ENCODE peak calls at places on chromosomes 16 and 17, in eight cellular contexts. One of them, this sample, is unnamed.

GRCh38 chr17:63974594-63975192 is 2.0 kb upstream of the SCN4A start:
- DNase-seq in activated naive CD8-positive, alpha-beta T cell treated with anti-CD3 and anti-CD28 coated beads, Interleukin-2, amount 50 U/mL, for 24 hours: no peak
- DNase-seq in HTR-8/SVneo: peak
- DNase-seq in fibroblast of lung: no peak
- DNase-seq in B cell: no peak
- DNase-seq in AG08395: peak
- DNase-seq in cortex of kidney: no peak
- DNase-seq in A549: peak
- DNase-seq in this sample: peak

GRCh38 chr17:73820686-73821448 is 176.6 kb upstream of the SDK2 start:
- DNase-seq in activated naive CD8-positive, alpha-beta T cell treated with anti-CD3 and anti-CD28 coated beads, Interleukin-2, amount 50 U/mL, for 24 hours: no peak
- DNase-seq in HTR-8/SVneo: no peak
- DNase-seq in fibroblast of lung: no peak
- DNase-seq in B cell: no peak
- DNase-seq in AG08395: peak
- DNase-seq in cortex of kidney: no peak
- DNase-seq in A549: no peak
- DNase-seq in this sample: no peak

GRCh38 chr16:59210955-59211541 is 476.9 kb upstream of the GOT2 start:
- DNase-seq in activated naive CD8-positive, alpha-beta T cell treated with anti-CD3 and anti-CD28 coated beads, Interleukin-2, amount 50 U/mL, for 24 hours: no peak
- DNase-seq in HTR-8/SVneo: peak
- DNase-seq in fibroblast of lung: peak
- DNase-seq in B cell: no peak
- DNase-seq in AG08395: peak
- DNase-seq in cortex of kidney: no peak
- DNase-seq in A549: peak
- DNase-seq in this sample: no peak

GRCh38 chr17:37393352-37393751 is 13.3 kb downstream of the ACACA start:
- DNase-seq in activated naive CD8-positive, alpha-beta T cell treated with anti-CD3 and anti-CD28 coated beads, Interleukin-2, amount 50 U/mL, for 24 hours: no peak
- DNase-seq in HTR-8/SVneo: no peak
- DNase-seq in fibroblast of lung: no peak
- DNase-seq in B cell: no peak
- DNase-seq in AG08395: no peak
- DNase-seq in cortex of kidney: no peak
- DNase-seq in A549: no peak
- DNase-seq in this sample: no peak

GRCh38 chr16:28097500-28097899 is 34.0 kb upstream of the GSG1L start:
- DNase-seq in activated naive CD8-positive, alpha-beta T cell treated with anti-CD3 and anti-CD28 coated beads, Interleukin-2, amount 50 U/mL, for 24 hours: no peak
- DNase-seq in HTR-8/SVneo: no peak
- DNase-seq in fibroblast of lung: no peak
- DNase-seq in B cell: no peak
- DNase-seq in AG08395: no peak
- DNase-seq in cortex of kidney: no peak
- DNase-seq in A549: no peak
- DNase-seq in this sample: no peak

GRCh38 chr17:83159204-83160049 is 80.0 kb downstream of the METRNL start:
- DNase-seq in activated naive CD8-positive, alpha-beta T cell treated with anti-CD3 and anti-CD28 coated beads, Interleukin-2, amount 50 U/mL, for 24 hours: no peak
- DNase-seq in HTR-8/SVneo: no peak
- DNase-seq in fibroblast of lung: no peak
- DNase-seq in B cell: no peak
- DNase-seq in AG08395: no peak
- DNase-seq in cortex of kidney: no peak
- DNase-seq in A549: no peak
- DNase-seq in this sample: no peak

GRCh38 chr17:40687106-40687505 is 16.4 kb downstream of the KRT24 start:
- DNase-seq in activated naive CD8-positive, alpha-beta T cell treated with anti-CD3 and anti-CD28 coated beads, Interleukin-2, amount 50 U/mL, for 24 hours: no peak
- DNase-seq in HTR-8/SVneo: no peak
- DNase-seq in fibroblast of lung: no peak
- DNase-seq in B cell: no peak
- DNase-seq in AG08395: no peak
- DNase-seq in cortex of kidney: no peak
- DNase-seq in A549: no peak
- DNase-seq in this sample: no peak

GRCh38 chr16:85459529-85460251 is 153.4 kb upstream of the GSE1 start:
- DNase-seq in activated naive CD8-positive, alpha-beta T cell treated with anti-CD3 and anti-CD28 coated beads, Interleukin-2, amount 50 U/mL, for 24 hours: no peak
- DNase-seq in HTR-8/SVneo: no peak
- DNase-seq in fibroblast of lung: peak
- DNase-seq in B cell: no peak
- DNase-seq in AG08395: no peak
- DNase-seq in cortex of kidney: no peak
- DNase-seq in A549: no peak
- DNase-seq in this sample: no peak

GRCh38 chr16:51851111-51851510 is 695.8 kb downstream of the TOX3 start:
- DNase-seq in activated naive CD8-positive, alpha-beta T cell treated with anti-CD3 and anti-CD28 coated beads, Interleukin-2, amount 50 U/mL, for 24 hours: no peak
- DNase-seq in HTR-8/SVneo: no peak
- DNase-seq in fibroblast of lung: no peak
- DNase-seq in B cell: no peak
- DNase-seq in AG08395: no peak
- DNase-seq in cortex of kidney: no peak
- DNase-seq in A549: no peak
- DNase-seq in this sample: no peak

GRCh38 chr17:17555151-17555550 is 36.4 kb downstream of the PEMT start:
- DNase-seq in activated naive CD8-positive, alpha-beta T cell treated with anti-CD3 and anti-CD28 coated beads, Interleukin-2, amount 50 U/mL, for 24 hours: no peak
- DNase-seq in HTR-8/SVneo: no peak
- DNase-seq in fibroblast of lung: no peak
- DNase-seq in B cell: no peak
- DNase-seq in AG08395: no peak
- DNase-seq in cortex of kidney: no peak
- DNase-seq in A549: no peak
- DNase-seq in this sample: no peak

GRCh38 chr17:28334176-28334575 is 1.1 kb downstream of the IFT20 start:
- DNase-seq in activated naive CD8-positive, alpha-beta T cell treated with anti-CD3 and anti-CD28 coated beads, Interleukin-2, amount 50 U/mL, for 24 hours: no peak
- DNase-seq in HTR-8/SVneo: no peak
- DNase-seq in fibroblast of lung: no peak
- DNase-seq in B cell: no peak
- DNase-seq in AG08395: no peak
- DNase-seq in cortex of kidney: no peak
- DNase-seq in A549: no peak
- DNase-seq in this sample: no peak

GRCh38 chr16:2473999-2474876 is 689 bp upstream of the TBC1D24 start:
- DNase-seq in activated naive CD8-positive, alpha-beta T cell treated with anti-CD3 and anti-CD28 coated beads, Interleukin-2, amount 50 U/mL, for 24 hours: peak
- DNase-seq in HTR-8/SVneo: no peak
- DNase-seq in fibroblast of lung: no peak
- DNase-seq in B cell: peak
- DNase-seq in AG08395: no peak
- DNase-seq in cortex of kidney: no peak
- DNase-seq in A549: peak
- DNase-seq in this sample: peak

GRCh38 chr17:9218068-9218635 is 196.8 kb downstream of the NTN1 start:
- DNase-seq in activated naive CD8-positive, alpha-beta T cell treated with anti-CD3 and anti-CD28 coated beads, Interleukin-2, amount 50 U/mL, for 24 hours: no peak
- DNase-seq in HTR-8/SVneo: no peak
- DNase-seq in fibroblast of lung: no peak
- DNase-seq in B cell: no peak
- DNase-seq in AG08395: no peak
- DNase-seq in cortex of kidney: no peak
- DNase-seq in A549: no peak
- DNase-seq in this sample: no peak

GRCh38 chr17:48051706-48052486 is 3.7 kb downstream of the NFE2L1 start:
- DNase-seq in activated naive CD8-positive, alpha-beta T cell treated with anti-CD3 and anti-CD28 coated beads, Interleukin-2, amount 50 U/mL, for 24 hours: no peak
- DNase-seq in HTR-8/SVneo: no peak
- DNase-seq in fibroblast of lung: peak
- DNase-seq in B cell: no peak
- DNase-seq in AG08395: peak
- DNase-seq in cortex of kidney: no peak
- DNase-seq in A549: no peak
- DNase-seq in this sample: no peak

GRCh38 chr16:89312194-89312593 is 94.7 kb downstream of the ZNF778 start:
- DNase-seq in activated naive CD8-positive, alpha-beta T cell treated with anti-CD3 and anti-CD28 coated beads, Interleukin-2, amount 50 U/mL, for 24 hours: no peak
- DNase-seq in HTR-8/SVneo: no peak
- DNase-seq in fibroblast of lung: no peak
- DNase-seq in B cell: no peak
- DNase-seq in AG08395: no peak
- DNase-seq in cortex of kidney: no peak
- DNase-seq in A549: no peak
- DNase-seq in this sample: no peak

GRCh38 chr17:58324409-58325288 is 3.9 kb downstream of the TSPOAP1 start:
- DNase-seq in activated naive CD8-positive, alpha-beta T cell treated with anti-CD3 and anti-CD28 coated beads, Interleukin-2, amount 50 U/mL, for 24 hours: no peak
- DNase-seq in HTR-8/SVneo: no peak
- DNase-seq in fibroblast of lung: no peak
- DNase-seq in B cell: peak
- DNase-seq in AG08395: peak
- DNase-seq in cortex of kidney: no peak
- DNase-seq in A549: no peak
- DNase-seq in this sample: no peak

GRCh38 chr17:76371656-76372628 is 12.5 kb upstream of the SPHK1 start:
- DNase-seq in activated naive CD8-positive, alpha-beta T cell treated with anti-CD3 and anti-CD28 coated beads, Interleukin-2, amount 50 U/mL, for 24 hours: no peak
- DNase-seq in HTR-8/SVneo: no peak
- DNase-seq in fibroblast of lung: peak
- DNase-seq in B cell: no peak
- DNase-seq in AG08395: peak
- DNase-seq in cortex of kidney: no peak
- DNase-seq in A549: no peak
- DNase-seq in this sample: peak

GRCh38 chr17:39564201-39564828 is 43.4 kb downstream of the NEUROD2 start:
- DNase-seq in activated naive CD8-positive, alpha-beta T cell treated with anti-CD3 and anti-CD28 coated beads, Interleukin-2, amount 50 U/mL, for 24 hours: no peak
- DNase-seq in HTR-8/SVneo: no peak
- DNase-seq in fibroblast of lung: no peak
- DNase-seq in B cell: no peak
- DNase-seq in AG08395: no peak
- DNase-seq in cortex of kidney: no peak
- DNase-seq in A549: no peak
- DNase-seq in this sample: no peak

GRCh38 chr17:41352597-41353366 is 2.2 kb upstream of the KRT33A start:
- DNase-seq in activated naive CD8-positive, alpha-beta T cell treated with anti-CD3 and anti-CD28 coated beads, Interleukin-2, amount 50 U/mL, for 24 hours: no peak
- DNase-seq in HTR-8/SVneo: no peak
- DNase-seq in fibroblast of lung: no peak
- DNase-seq in B cell: no peak
- DNase-seq in AG08395: no peak
- DNase-seq in cortex of kidney: no peak
- DNase-seq in A549: no peak
- DNase-seq in this sample: no peak

GRCh38 chr17:64736804-64737492 is 74.8 kb upstream of the SMURF2 start:
- DNase-seq in activated naive CD8-positive, alpha-beta T cell treated with anti-CD3 and anti-CD28 coated beads, Interleukin-2, amount 50 U/mL, for 24 hours: peak
- DNase-seq in HTR-8/SVneo: no peak
- DNase-seq in fibroblast of lung: peak
- DNase-seq in B cell: no peak
- DNase-seq in AG08395: no peak
- DNase-seq in cortex of kidney: no peak
- DNase-seq in A549: no peak
- DNase-seq in this sample: peak

This sample was measured in RCC 7860.